ENCODE peak calls at places on chromosomes 16 and 17, in nine cellular contexts. One of them, this sample, is unnamed. For H3K4me1, the result is how much of the 10 kb centered on the place peaks cover.

GRCh38 chr17:13925579-13925978 is 143.7 kb upstream of the COX10 start:
- DNase-seq in upper lobe of right lung: no peak
- DNase-seq in right atrium auricular region: no peak
- DNase-seq in left ventricle myocardium inferior: no peak
- DNase-seq in IMR-90: no peak
- DNase-seq in tibial nerve: no peak
- DNase-seq in heart right ventricle: no peak
- DNase-seq in CD8-positive, alpha-beta T cell: no peak
- DNase-seq in mucosa of descending colon: no peak
- DNase-seq in this sample: no peak

GRCh38 chr17:40307001-40307690 is 1.8 kb upstream of the RARA start:
- DNase-seq in upper lobe of right lung: no peak
- DNase-seq in right atrium auricular region: no peak
- DNase-seq in left ventricle myocardium inferior: no peak
- DNase-seq in IMR-90: no peak
- DNase-seq in tibial nerve: no peak
- DNase-seq in heart right ventricle: no peak
- DNase-seq in CD8-positive, alpha-beta T cell: no peak
- DNase-seq in mucosa of descending colon: peak
- DNase-seq in this sample: no peak

GRCh38 chr17:49959183-49959935 is 9.6 kb upstream of the DLX4 start:
- DNase-seq in upper lobe of right lung: no peak
- DNase-seq in right atrium auricular region: no peak
- DNase-seq in left ventricle myocardium inferior: no peak
- DNase-seq in IMR-90: peak
- DNase-seq in tibial nerve: no peak
- DNase-seq in heart right ventricle: no peak
- DNase-seq in CD8-positive, alpha-beta T cell: no peak
- DNase-seq in mucosa of descending colon: no peak
- DNase-seq in this sample: no peak

GRCh38 chr16:49932943-49933342 is 77.0 kb upstream of the ZNF423 start:
- DNase-seq in upper lobe of right lung: peak
- DNase-seq in right atrium auricular region: no peak
- DNase-seq in left ventricle myocardium inferior: peak
- DNase-seq in IMR-90: peak
- DNase-seq in tibial nerve: no peak
- DNase-seq in heart right ventricle: no peak
- DNase-seq in CD8-positive, alpha-beta T cell: no peak
- DNase-seq in mucosa of descending colon: no peak
- DNase-seq in this sample: no peak

GRCh38 chr16:22897184-22897583 is 83.2 kb downstream of the HS3ST2 start:
- DNase-seq in upper lobe of right lung: no peak
- DNase-seq in right atrium auricular region: no peak
- DNase-seq in left ventricle myocardium inferior: no peak
- DNase-seq in IMR-90: no peak
- DNase-seq in tibial nerve: no peak
- DNase-seq in heart right ventricle: no peak
- DNase-seq in CD8-positive, alpha-beta T cell: no peak
- DNase-seq in mucosa of descending colon: no peak
- DNase-seq in this sample: no peak

GRCh38 chr16:86211800-86212199 is 298.5 kb upstream of the FOXF1 start:
- DNase-seq in upper lobe of right lung: no peak
- DNase-seq in right atrium auricular region: no peak
- DNase-seq in left ventricle myocardium inferior: no peak
- DNase-seq in IMR-90: no peak
- DNase-seq in tibial nerve: no peak
- DNase-seq in heart right ventricle: no peak
- DNase-seq in CD8-positive, alpha-beta T cell: no peak
- DNase-seq in mucosa of descending colon: no peak
- DNase-seq in this sample: no peak

GRCh38 chr16:67444259-67445125 is 13.6 kb downstream of the HSD11B2 start:
- DNase-seq in upper lobe of right lung: no peak
- DNase-seq in right atrium auricular region: no peak
- DNase-seq in left ventricle myocardium inferior: no peak
- DNase-seq in IMR-90: no peak
- DNase-seq in tibial nerve: no peak
- DNase-seq in heart right ventricle: no peak
- DNase-seq in CD8-positive, alpha-beta T cell: no peak
- DNase-seq in mucosa of descending colon: no peak
- DNase-seq in this sample: no peak

GRCh38 chr16:19520861-19521331 is 1.0 kb downstream of the GDE1 start:
- DNase-seq in upper lobe of right lung: no peak
- DNase-seq in right atrium auricular region: no peak
- DNase-seq in left ventricle myocardium inferior: no peak
- DNase-seq in IMR-90: peak
- DNase-seq in tibial nerve: no peak
- DNase-seq in heart right ventricle: no peak
- DNase-seq in CD8-positive, alpha-beta T cell: peak
- DNase-seq in mucosa of descending colon: peak
- DNase-seq in this sample: no peak

GRCh38 chr17:20073056-20073979 is 64.2 kb downstream of the SPECC1 start:
- DNase-seq in upper lobe of right lung: no peak
- DNase-seq in right atrium auricular region: peak
- DNase-seq in left ventricle myocardium inferior: peak
- DNase-seq in IMR-90: peak
- DNase-seq in tibial nerve: peak
- DNase-seq in heart right ventricle: peak
- DNase-seq in CD8-positive, alpha-beta T cell: peak
- DNase-seq in mucosa of descending colon: peak
- DNase-seq in this sample: no peak

GRCh38 chr17:42472709-42473521 is 14.2 kb downstream of the ATP6V0A1 start:
- DNase-seq in upper lobe of right lung: no peak
- DNase-seq in right atrium auricular region: no peak
- DNase-seq in left ventricle myocardium inferior: no peak
- DNase-seq in IMR-90: peak
- DNase-seq in tibial nerve: no peak
- DNase-seq in heart right ventricle: no peak
- DNase-seq in CD8-positive, alpha-beta T cell: no peak
- DNase-seq in mucosa of descending colon: no peak
- DNase-seq in this sample: no peak

GRCh38 chr17:65783845-65784334 is 222.4 kb upstream of the AXIN2 start:
- DNase-seq in upper lobe of right lung: no peak
- DNase-seq in right atrium auricular region: no peak
- DNase-seq in left ventricle myocardium inferior: no peak
- DNase-seq in IMR-90: peak
- DNase-seq in tibial nerve: no peak
- DNase-seq in heart right ventricle: no peak
- DNase-seq in CD8-positive, alpha-beta T cell: no peak
- DNase-seq in mucosa of descending colon: no peak
- DNase-seq in this sample: no peak

GRCh38 chr17:80259642-80260535 is 763 bp upstream of the RNF213 start:
- DNase-seq in upper lobe of right lung: peak
- DNase-seq in right atrium auricular region: peak
- DNase-seq in left ventricle myocardium inferior: peak
- DNase-seq in IMR-90: peak
- DNase-seq in tibial nerve: peak
- DNase-seq in heart right ventricle: peak
- DNase-seq in CD8-positive, alpha-beta T cell: peak
- DNase-seq in mucosa of descending colon: peak
- DNase-seq in this sample: peak

GRCh38 chr16:83609178-83609577 is 198.6 kb upstream of the HSBP1 start:
- DNase-seq in upper lobe of right lung: no peak
- DNase-seq in right atrium auricular region: no peak
- DNase-seq in left ventricle myocardium inferior: no peak
- DNase-seq in IMR-90: no peak
- DNase-seq in tibial nerve: no peak
- DNase-seq in heart right ventricle: no peak
- DNase-seq in CD8-positive, alpha-beta T cell: no peak
- DNase-seq in mucosa of descending colon: no peak
- DNase-seq in this sample: no peak

GRCh38 chr17:801660-802059 is 19.5 kb downstream of the MRM3 start:
- DNase-seq in upper lobe of right lung: no peak
- DNase-seq in right atrium auricular region: no peak
- DNase-seq in left ventricle myocardium inferior: no peak
- DNase-seq in IMR-90: no peak
- DNase-seq in tibial nerve: no peak
- DNase-seq in heart right ventricle: no peak
- DNase-seq in CD8-positive, alpha-beta T cell: no peak
- DNase-seq in mucosa of descending colon: no peak
- DNase-seq in this sample: no peak

GRCh38 chr17:50096092-50096491 is 941 bp downstream of the PDK2 start:
- DNase-seq in upper lobe of right lung: no peak
- DNase-seq in right atrium auricular region: no peak
- DNase-seq in left ventricle myocardium inferior: no peak
- DNase-seq in IMR-90: no peak
- DNase-seq in tibial nerve: no peak
- DNase-seq in heart right ventricle: no peak
- DNase-seq in CD8-positive, alpha-beta T cell: no peak
- DNase-seq in mucosa of descending colon: peak
- DNase-seq in this sample: no peak

GRCh38 chr17:72832306-72832705 is 260.2 kb downstream of the SLC39A11 start:
- DNase-seq in upper lobe of right lung: no peak
- DNase-seq in right atrium auricular region: no peak
- DNase-seq in left ventricle myocardium inferior: no peak
- DNase-seq in IMR-90: no peak
- DNase-seq in tibial nerve: no peak
- DNase-seq in heart right ventricle: no peak
- DNase-seq in CD8-positive, alpha-beta T cell: no peak
- DNase-seq in mucosa of descending colon: no peak
- DNase-seq in this sample: no peak

GRCh38 chr17:32104158-32104557 is 38.1 kb upstream of the RHOT1 start:
- DNase-seq in upper lobe of right lung: no peak
- DNase-seq in right atrium auricular region: no peak
- DNase-seq in left ventricle myocardium inferior: no peak
- DNase-seq in IMR-90: no peak
- DNase-seq in tibial nerve: no peak
- DNase-seq in heart right ventricle: no peak
- DNase-seq in CD8-positive, alpha-beta T cell: no peak
- DNase-seq in mucosa of descending colon: no peak
- DNase-seq in this sample: no peak

DNA sequence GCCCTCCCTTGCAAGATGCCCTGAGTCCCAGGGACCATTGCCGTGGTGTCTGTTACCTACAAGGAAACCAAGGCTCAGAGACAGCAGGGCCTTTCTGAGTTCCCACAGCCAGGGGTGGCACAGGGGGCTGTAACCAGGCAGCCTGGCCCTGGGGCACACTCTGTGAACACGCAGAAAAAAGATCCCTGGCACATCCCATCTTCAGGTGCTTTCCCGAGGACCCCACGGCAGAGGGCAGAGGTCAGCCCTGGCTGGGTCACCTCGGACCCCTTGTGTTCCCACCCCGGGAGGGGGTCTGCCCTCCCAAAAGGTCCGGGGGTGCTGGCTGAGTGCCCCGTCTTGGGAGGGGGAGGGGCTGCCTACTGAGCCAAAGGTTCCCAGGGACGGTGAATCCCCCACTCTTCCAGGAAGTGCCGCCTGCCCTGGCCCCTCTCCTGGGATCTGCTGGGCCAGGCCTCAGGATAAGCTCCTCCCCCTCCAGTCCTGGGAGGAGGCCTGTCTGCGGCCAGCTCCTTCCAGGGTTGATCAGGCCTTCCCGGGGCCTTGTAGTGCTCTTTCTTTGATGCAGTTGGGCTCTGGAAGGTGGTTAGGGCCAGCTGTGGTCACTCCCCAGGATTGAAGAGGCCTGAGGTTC is 8.1 kb downstream of the GLIS2 start:
- DNase-seq in upper lobe of right lung: peak
- DNase-seq in right atrium auricular region: no peak
- DNase-seq in left ventricle myocardium inferior: peak
- DNase-seq in IMR-90: peak
- DNase-seq in tibial nerve: peak
- DNase-seq in heart right ventricle: peak
- DNase-seq in CD8-positive, alpha-beta T cell: no peak
- DNase-seq in mucosa of descending colon: no peak
- DNase-seq in this sample: peak
- TF ChIP-seq CTCF in upper lobe of right lung: no peak
- TF ChIP-seq CTCF in right atrium auricular region: no peak
- TF ChIP-seq CTCF in left ventricle myocardium inferior: no peak
- TF ChIP-seq CTCF in IMR-90: no peak
- TF ChIP-seq CTCF in tibial nerve: no peak
- TF ChIP-seq CTCF in heart right ventricle: no peak
- TF ChIP-seq CTCF in CD8-positive, alpha-beta T cell: no peak
- TF ChIP-seq CTCF in mucosa of descending colon: no peak
- TF ChIP-seq CTCF in this sample: no peak

GRCh38 chr17:45296833-45297124 is 20.0 kb downstream of the MAP3K14 start:
- DNase-seq in upper lobe of right lung: no peak
- DNase-seq in right atrium auricular region: no peak
- DNase-seq in left ventricle myocardium inferior: no peak
- DNase-seq in IMR-90: no peak
- DNase-seq in tibial nerve: no peak
- DNase-seq in heart right ventricle: no peak
- DNase-seq in CD8-positive, alpha-beta T cell: no peak
- DNase-seq in mucosa of descending colon: no peak
- DNase-seq in this sample: no peak
- H3K4me1 ChIP-seq in upper lobe of right lung: half or more
- H3K4me1 ChIP-seq in right atrium auricular region: under half
- H3K4me1 ChIP-seq in left ventricle myocardium inferior: half or more
- H3K4me1 ChIP-seq in IMR-90: under half
- H3K4me1 ChIP-seq in tibial nerve: half or more
- H3K4me1 ChIP-seq in heart right ventricle: half or more
- H3K4me1 ChIP-seq in CD8-positive, alpha-beta T cell: under half
- H3K4me1 ChIP-seq in mucosa of descending colon: half or more
- H3K4me1 ChIP-seq in this sample: half or more

GRCh38 chr16:30054959-30055553 is 10.5 kb upstream of the ALDOA start:
- DNase-seq in upper lobe of right lung: peak
- DNase-seq in right atrium auricular region: no peak
- DNase-seq in left ventricle myocardium inferior: no peak
- DNase-seq in IMR-90: no peak
- DNase-seq in tibial nerve: no peak
- DNase-seq in heart right ventricle: no peak
- DNase-seq in CD8-positive, alpha-beta T cell: peak
- DNase-seq in mucosa of descending colon: peak
- DNase-seq in this sample: no peak
- TF ChIP-seq CTCF in upper lobe of right lung: peak
- TF ChIP-seq CTCF in right atrium auricular region: no peak
- TF ChIP-seq CTCF in left ventricle myocardium inferior: peak
- TF ChIP-seq CTCF in IMR-90: peak
- TF ChIP-seq CTCF in tibial nerve: no peak
- TF ChIP-seq CTCF in heart right ventricle: peak
- TF ChIP-seq CTCF in CD8-positive, alpha-beta T cell: peak
- TF ChIP-seq CTCF in mucosa of descending colon: no peak
- TF ChIP-seq CTCF in this sample: no peak

GRCh38 chr16:89884041-89884421 is 10.6 kb downstream of the TCF25 start:
- DNase-seq in upper lobe of right lung: no peak
- DNase-seq in right atrium auricular region: no peak
- DNase-seq in left ventricle myocardium inferior: no peak
- DNase-seq in IMR-90: no peak
- DNase-seq in tibial nerve: no peak
- DNase-seq in heart right ventricle: no peak
- DNase-seq in CD8-positive, alpha-beta T cell: no peak
- DNase-seq in mucosa of descending colon: no peak
- DNase-seq in this sample: no peak

GRCh38 chr16:89880477-89881367 is 7.3 kb downstream of the TCF25 start:
- DNase-seq in upper lobe of right lung: no peak
- DNase-seq in right atrium auricular region: no peak
- DNase-seq in left ventricle myocardium inferior: no peak
- DNase-seq in IMR-90: no peak
- DNase-seq in tibial nerve: no peak
- DNase-seq in heart right ventricle: no peak
- DNase-seq in CD8-positive, alpha-beta T cell: no peak
- DNase-seq in mucosa of descending colon: no peak
- DNase-seq in this sample: no peak

GRCh38 chr16:89887243-89887642 is 13.9 kb downstream of the TCF25 start:
- DNase-seq in upper lobe of right lung: no peak
- DNase-seq in right atrium auricular region: no peak
- DNase-seq in left ventricle myocardium inferior: no peak
- DNase-seq in IMR-90: no peak
- DNase-seq in tibial nerve: no peak
- DNase-seq in heart right ventricle: no peak
- DNase-seq in CD8-positive, alpha-beta T cell: no peak
- DNase-seq in mucosa of descending colon: no peak
- DNase-seq in this sample: no peak

GRCh38 chr16:89881368-89881730 is 8.0 kb downstream of the TCF25 start:
- DNase-seq in upper lobe of right lung: no peak
- DNase-seq in right atrium auricular region: no peak
- DNase-seq in left ventricle myocardium inferior: no peak
- DNase-seq in IMR-90: no peak
- DNase-seq in tibial nerve: no peak
- DNase-seq in heart right ventricle: no peak
- DNase-seq in CD8-positive, alpha-beta T cell: no peak
- DNase-seq in mucosa of descending colon: no peak
- DNase-seq in this sample: no peak

GRCh38 chr16:89883346-89884040 is 10.1 kb downstream of the TCF25 start:
- DNase-seq in upper lobe of right lung: no peak
- DNase-seq in right atrium auricular region: no peak
- DNase-seq in left ventricle myocardium inferior: no peak
- DNase-seq in IMR-90: no peak
- DNase-seq in tibial nerve: no peak
- DNase-seq in heart right ventricle: no peak
- DNase-seq in CD8-positive, alpha-beta T cell: no peak
- DNase-seq in mucosa of descending colon: no peak
- DNase-seq in this sample: no peak
- H3K4me1 ChIP-seq in upper lobe of right lung: under half
- H3K4me1 ChIP-seq in right atrium auricular region: under half
- H3K4me1 ChIP-seq in left ventricle myocardium inferior: under half
- H3K4me1 ChIP-seq in IMR-90: under half
- H3K4me1 ChIP-seq in tibial nerve: under half
- H3K4me1 ChIP-seq in heart right ventricle: under half
- H3K4me1 ChIP-seq in CD8-positive, alpha-beta T cell: under half
- H3K4me1 ChIP-seq in mucosa of descending colon: under half
- H3K4me1 ChIP-seq in this sample: under half

This sample was measured in upper lobe of left lung.